ENCODE peak calls at places on chromosomes 13 and 19, in nine cellular contexts. X is AG10803; H is mammary epithelial cell; S is neural crest cell; Z is H9; W is PC-3; N is transverse colon; R is CD8-positive, alpha-beta T cell; C is GM10248. P is an unnamed sample.

GRCh38 chr19:38031423-38031770 is 124.4 kb downstream of the SIPA1L3 start:
- DNase-seq in X (peak; percentile 29), H (no peak), S (no peak), Z (no peak), W (peak; percentile 14), N (no peak), R (no peak), C (no peak), P (no peak)

GRCh38 chr19:13154911-13155471 is 4.8 kb downstream of the IER2 start:
- DNase-seq in X (peak; percentile 69), H (peak; percentile 89), S (peak; percentile 50), Z (peak; percentile 92), W (peak; percentile 91), N (peak; percentile 92), R (peak; percentile 78), C (peak; percentile 60), P (peak; percentile 75)

GRCh38 chr13:113489549-113490495 is 689 bp downstream of the DCUN1D2 start:
- DNase-seq in X (peak; percentile 43), H (peak; percentile 38), S (peak; percentile 28), Z (no peak), W (peak; percentile 9), N (peak; percentile 39), R (peak; percentile 32), C (peak; percentile 55), P (peak; percentile 26)

GRCh38 chr19:45178262-45179062 is at the start of gene BLOC1S3:
- DNase-seq in X (peak; percentile 100), H (peak; percentile 100), S (peak; percentile 99), Z (peak; percentile 100), W (peak; percentile 97), N (peak; percentile 100), R (peak; percentile 99), C (peak; percentile 97), P (peak; percentile 100)

GRCh38 chr13:34591163-34591562 is 350.9 kb upstream of the NBEA start:
- DNase-seq in X (peak; percentile 4), H (no peak), S (no peak), Z (no peak), W (no peak), N (no peak), R (no peak), C (no peak), P (no peak)

GRCh38 chr13:110925023-110925608 is 10.2 kb upstream of the ANKRD10 start:
- DNase-seq in X (no peak), H (no peak), S (peak; percentile 15), Z (peak; percentile 60), W (no peak), N (no peak), R (peak; percentile 12), C (no peak), P (no peak)

GRCh38 chr13:100657881-100658315 is 16.7 kb downstream of the TMTC4 start:
- DNase-seq in X (no peak), H (no peak), S (no peak), Z (no peak), W (no peak), N (no peak), R (no peak), C (no peak), P (no peak)

GRCh38 chr19:5138606-5139594 is 170.0 kb downstream of the KDM4B start:
- DNase-seq in X (peak; percentile 45), H (peak; percentile 79), S (no peak), Z (no peak), W (peak; percentile 57), N (peak; percentile 71), R (peak; percentile 80), C (peak; percentile 82), P (peak; percentile 25)

GRCh38 chr13:41470187-41470586 is 12.8 kb downstream of the RGCC start:
- DNase-seq in X (no peak), H (no peak), S (no peak), Z (no peak), W (no peak), N (no peak), R (no peak), C (peak; percentile 1), P (no peak)

GRCh38 chr13:51584731-51585191 is 499 bp downstream of the WDFY2 start:
- DNase-seq in X (peak; percentile 31), H (peak; percentile 79), S (peak; percentile 53), Z (peak; percentile 76), W (peak; percentile 48), N (peak; percentile 62), R (peak; percentile 69), C (peak; percentile 60), P (peak; percentile 80)

GRCh38 chr13:109586509-109587346 is 199.7 kb downstream of the IRS2 start:
- DNase-seq in X (no peak), H (no peak), S (no peak), Z (no peak), W (no peak), N (peak; percentile 67), R (no peak), C (no peak), P (no peak)

GRCh38 chr13:111929036-111929616 is 137.8 kb upstream of the SOX1 start:
- DNase-seq in X (no peak), H (no peak), S (no peak), Z (peak; percentile 23), W (no peak), N (no peak), R (no peak), C (no peak), P (no peak)

GRCh38 chr13:43132228-43132627 is 108.8 kb downstream of the DNAJC15 start:
- DNase-seq in X (no peak), H (peak; percentile 66), S (no peak), Z (peak; percentile 77), W (peak; percentile 73), N (peak; percentile 42), R (no peak), C (peak; percentile 42), P (peak; percentile 73)

GRCh38 chr19:18941628-18942354 is 774 bp upstream of the HOMER3 start:
- DNase-seq in X (no peak), H (no peak), S (no peak), Z (peak; percentile 55), W (no peak), N (no peak), R (no peak), C (no peak), P (no peak)

GRCh38 chr19:18942692-18943091 is 1.7 kb upstream of the HOMER3 start:
- DNase-seq in X (no peak), H (no peak), S (no peak), Z (no peak), W (no peak), N (no peak), R (no peak), C (no peak), P (no peak)

GRCh38 chr19:18939922-18940775 is 868 bp downstream of the HOMER3 start:
- DNase-seq in X (peak; percentile 44), H (peak; percentile 65), S (peak; percentile 35), Z (peak; percentile 77), W (peak; percentile 59), N (peak; percentile 60), R (no peak), C (no peak), P (peak; percentile 61)

GRCh38 chr19:18939163-18939562 is 1.9 kb downstream of the HOMER3 start:
- DNase-seq in X (no peak), H (no peak), S (no peak), Z (no peak), W (no peak), N (no peak), R (no peak), C (no peak), P (no peak)

DNA sequence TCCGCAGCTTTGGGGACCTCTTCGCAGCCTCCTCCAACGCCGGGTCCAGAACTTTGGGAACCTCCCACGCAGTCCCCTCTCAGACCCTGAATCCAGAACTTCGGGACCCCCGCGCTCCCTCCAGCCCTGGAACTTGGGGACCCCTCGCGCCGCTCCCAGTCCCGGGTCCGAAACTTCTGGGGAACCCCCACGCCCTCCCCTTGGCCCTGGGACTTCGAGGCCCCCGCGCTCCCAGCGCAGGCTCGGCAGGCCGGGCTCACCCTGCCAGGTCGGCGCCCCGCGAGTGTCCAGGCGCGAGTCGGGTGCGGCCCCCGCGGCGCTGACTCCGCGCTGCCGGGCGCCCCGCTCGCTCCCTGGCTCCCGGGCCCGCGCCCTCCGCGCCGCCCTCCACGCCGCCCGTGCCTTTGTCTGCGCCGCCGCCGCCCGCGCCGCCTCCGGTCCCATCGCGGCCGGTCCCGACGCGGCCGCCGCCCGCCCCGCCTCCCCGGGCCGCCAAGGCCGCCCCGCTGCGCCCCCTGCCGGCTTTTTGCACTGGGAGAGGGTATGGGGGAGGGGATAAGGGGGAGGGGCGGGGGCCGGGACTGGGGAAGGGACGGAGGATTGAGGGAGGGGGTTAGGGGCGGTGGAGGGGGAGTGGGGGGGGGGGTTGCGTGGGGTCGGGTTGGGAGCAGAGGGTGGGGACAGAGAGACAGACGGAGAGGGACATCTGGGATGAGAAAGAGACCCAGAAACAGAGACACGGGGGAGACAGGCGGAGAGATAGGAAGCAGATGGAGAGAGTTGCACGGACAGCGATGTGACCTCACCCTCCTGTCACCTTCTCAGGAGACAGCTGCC is at the start of gene HOMER3:
- DNase-seq in X (peak; percentile 53), H (no peak), S (peak; percentile 84), Z (peak; percentile 54), W (peak; percentile 72), N (peak; percentile 85), R (peak; percentile 80), C (peak; percentile 90), P (no peak)
- TF ChIP-seq CTCF in X (peak; percentile 35), H (peak; percentile 4), S (peak; percentile 39), Z (no peak), W (no peak), N (no peak), R (no peak), C (peak; percentile 44), P (peak; percentile 24)

DNA sequence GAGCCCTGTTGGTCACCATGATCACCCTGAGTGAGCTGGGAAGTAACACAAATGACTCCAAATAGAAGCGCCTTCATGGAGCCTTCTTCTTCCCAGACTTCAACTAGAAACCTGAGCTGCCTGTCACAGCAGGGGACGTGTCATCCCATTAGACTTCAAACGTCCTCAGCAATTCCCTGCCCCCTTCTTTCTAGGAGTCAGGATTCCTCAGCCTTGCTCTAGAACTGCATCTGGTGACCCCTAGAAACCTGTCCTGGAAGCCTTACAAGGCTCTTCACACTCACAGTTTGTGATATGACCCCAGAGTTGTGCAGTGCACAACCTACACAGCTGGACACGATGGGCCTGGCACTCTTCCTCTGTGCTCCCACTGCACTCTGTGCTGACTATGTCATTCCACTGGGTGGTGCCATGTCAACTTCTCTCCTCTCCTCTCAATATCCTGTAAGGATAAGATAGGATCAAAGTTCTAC is 23.6 kb upstream of the TTYH1 start:
- DNase-seq in X (no peak), H (no peak), S (no peak), Z (peak; percentile 52), W (peak; percentile 58), N (no peak), R (no peak), C (no peak), P (no peak)
- TF ChIP-seq CTCF in X (peak; percentile 3), H (no peak), S (no peak), Z (peak; percentile 48), W (peak; percentile 65), N (no peak), R (no peak), C (no peak), P (peak; percentile 18)

GRCh38 chr13:53338760-53339159 is 310.1 kb downstream of the OLFM4 start:
- DNase-seq in X (no peak), H (no peak), S (no peak), Z (no peak), W (no peak), N (no peak), R (no peak), C (no peak), P (no peak)
- TF ChIP-seq CTCF in X (no peak), H (no peak), S (peak; percentile 29), Z (peak; percentile 54), W (no peak), N (no peak), R (no peak), C (no peak), P (no peak)

DNA sequence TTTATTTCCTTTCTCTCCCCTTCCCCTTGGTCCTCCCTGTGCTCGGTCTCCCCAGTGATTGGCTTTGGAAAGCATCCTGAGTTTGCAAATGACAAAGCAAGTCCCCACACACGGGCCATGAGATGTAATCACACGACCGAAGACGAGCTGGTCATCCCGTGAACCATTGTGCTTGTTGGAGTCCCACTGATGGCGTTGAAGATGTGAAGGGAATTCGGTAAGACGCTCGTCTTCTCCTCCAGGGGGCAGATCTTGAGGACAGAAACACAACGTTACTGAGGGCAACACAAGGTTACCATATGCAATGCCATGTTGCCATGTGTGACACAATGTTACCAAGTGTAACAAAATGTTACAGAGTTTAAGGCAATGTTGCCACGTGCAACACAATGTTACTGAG is 42.0 kb upstream of the SLC15A1 start:
- DNase-seq in X (no peak), H (no peak), S (no peak), Z (no peak), W (no peak), N (no peak), R (no peak), C (no peak), P (no peak)
- TF ChIP-seq CTCF in X (no peak), H (no peak), S (no peak), Z (peak; percentile 53), W (no peak), N (no peak), R (no peak), C (no peak), P (no peak)